ENCODE peak calls at places on chromosomes 7 and 10, in six cellular contexts. Y, M, J, Q, P and Z are unnamed samples.

GRCh38 chr7:18936265-18936664 is 181.2 kb downstream of the TWIST1 start:
- DNase-seq in Q (no peak), J (no peak), Y (no peak), M (peak; percentile 59), P (no peak), Z (no peak)

GRCh38 chr10:43310872-43311271 is 44.0 kb upstream of the RASGEF1A start:
- DNase-seq in J (no peak), Q (no peak), M (no peak), P (peak; percentile 43), Y (no peak), Z (no peak)

GRCh38 chr10:86187840-86188239 is 178.8 kb downstream of the GRID1 start:
- DNase-seq in J (no peak), Q (no peak), M (no peak), P (no peak), Y (no peak), Z (no peak)

GRCh38 chr10:124265776-124266467 is 152.8 kb downstream of the OAT start:
- DNase-seq in Y (no peak), P (no peak), Q (no peak), M (no peak), J (no peak), Z (no peak)

GRCh38 chr7:40133561-40134427 is 628 bp downstream of the MPLKIP start:
- DNase-seq in Y (peak; percentile 12), J (peak; percentile 67), Q (no peak), P (peak; percentile 15), M (peak; percentile 28), Z (peak; percentile 1)

GRCh38 chr10:16967866-16968721 is 150.9 kb upstream of the RSU1 start:
- DNase-seq in Y (peak; percentile 9), M (peak; percentile 81), P (peak; percentile 36), Q (peak; percentile 24), J (no peak), Z (peak; percentile 37)

GRCh38 chr7:79692015-79692414 is 238.5 kb upstream of the MAGI2 start:
- DNase-seq in M (peak; percentile 66), P (peak; percentile 97), Q (no peak), Y (peak; percentile 49), J (no peak), Z (no peak)

GRCh38 chr7:95540366-95540765 is 54.6 kb downstream of the ASB4 start:
- DNase-seq in Q (no peak), J (no peak), M (no peak), Y (no peak), P (no peak), Z (no peak)

GRCh38 chr10:113557389-113558321 is 4.8 kb downstream of the HABP2 start:
- DNase-seq in M (peak; percentile 8), J (peak; percentile 14), P (peak; percentile 61), Q (no peak), Y (no peak), Z (no peak)

GRCh38 chr10:129932182-129932581 is 31.9 kb downstream of the EBF3 start:
- DNase-seq in P (no peak), Q (no peak), M (no peak), Y (no peak), J (no peak), Z (no peak)

GRCh38 chr10:90418869-90419652 is 438.8 kb downstream of the HTR7 start:
- DNase-seq in M (peak; percentile 96), Y (peak; percentile 50), P (peak; percentile 95), Q (no peak), J (no peak), Z (no peak)

GRCh38 chr10:14798631-14799030 is 23.9 kb upstream of the FAM107B start:
- DNase-seq in Y (no peak), Q (no peak), P (no peak), M (no peak), J (no peak), Z (no peak)

GRCh38 chr10:45442670-45443069 is 68.7 kb downstream of the ALOX5 start:
- DNase-seq in J (peak; percentile 50), Q (no peak), Y (no peak), M (no peak), P (no peak), Z (no peak)

GRCh38 chr7:35605760-35606159 is 89.2 kb downstream of the HERPUD2 start:
- DNase-seq in P (peak; percentile 27), J (no peak), M (peak; percentile 72), Y (peak; percentile 26), Q (no peak), Z (no peak)

GRCh38 chr7:116802784-116803183 is 59.6 kb upstream of the CAPZA2 start:
- DNase-seq in P (peak; percentile 87), J (no peak), Q (peak; percentile 32), M (peak; percentile 84), Y (peak; percentile 41), Z (peak; percentile 4)

GRCh38 chr7:136845899-136846465 is 22.5 kb upstream of the CHRM2 start:
- DNase-seq in Y (no peak), M (peak; percentile 68), J (no peak), P (no peak), Q (no peak), Z (no peak)

GRCh38 chr10:130806426-130806825 is 505.1 kb downstream of the TCERG1L start:
- DNase-seq in Q (no peak), J (no peak), P (no peak), Y (no peak), M (no peak), Z (no peak)

GRCh38 chr7:30688718-30689221 is 6.5 kb upstream of the CRHR2 start:
- DNase-seq in J (peak; percentile 42), P (no peak), Y (no peak), Q (peak; percentile 14), M (no peak), Z (no peak)

GRCh38 chr10:129404091-129404490 is 63.0 kb upstream of the MGMT start:
- DNase-seq in Q (no peak), M (no peak), Y (no peak), P (no peak), J (no peak), Z (no peak)

DNA sequence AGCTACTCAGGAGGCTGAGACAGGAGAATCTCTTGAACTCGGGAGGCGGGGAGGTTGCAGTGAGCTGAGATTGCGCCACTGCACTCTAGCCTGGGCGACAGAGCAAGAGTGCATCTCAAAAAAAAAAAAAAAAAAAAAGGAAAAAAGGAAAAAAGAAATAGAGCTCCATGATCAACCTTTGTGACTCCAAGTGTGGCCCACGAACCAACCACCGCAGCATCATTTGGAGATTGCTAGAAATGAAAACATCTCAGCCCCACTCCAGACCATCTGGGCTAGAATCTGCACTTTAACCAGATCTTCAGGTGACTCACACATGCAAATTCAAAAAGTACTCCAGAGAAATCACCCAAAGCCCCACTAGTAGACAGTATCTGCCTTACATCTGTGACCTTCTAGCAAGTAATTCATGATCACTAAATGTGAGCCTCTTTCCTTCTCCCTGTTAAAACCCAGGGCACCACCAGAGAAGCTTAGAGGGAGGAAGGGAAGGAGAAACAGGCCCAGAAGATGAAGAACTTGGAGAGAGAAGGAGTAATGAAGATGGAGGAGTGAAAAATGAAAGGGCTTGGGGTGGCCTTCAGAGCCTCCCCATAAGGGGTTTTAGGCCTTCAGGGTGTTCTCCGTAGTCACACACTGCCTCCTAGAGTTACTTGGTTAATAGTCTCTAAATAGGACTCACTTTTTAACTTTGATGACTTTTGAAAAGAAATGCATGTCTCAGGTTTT is 94.1 kb downstream of the SLC37A3 start:
- DNase-seq in J (no peak), Y (no peak), Q (no peak), P (peak; percentile 35), M (peak; percentile 40), Z (no peak)
- TF ChIP-seq CTCF in J (no peak), Y (no peak), Q (peak; percentile 36), P (peak; percentile 29), M (no peak), Z (peak; percentile 47)

DNA sequence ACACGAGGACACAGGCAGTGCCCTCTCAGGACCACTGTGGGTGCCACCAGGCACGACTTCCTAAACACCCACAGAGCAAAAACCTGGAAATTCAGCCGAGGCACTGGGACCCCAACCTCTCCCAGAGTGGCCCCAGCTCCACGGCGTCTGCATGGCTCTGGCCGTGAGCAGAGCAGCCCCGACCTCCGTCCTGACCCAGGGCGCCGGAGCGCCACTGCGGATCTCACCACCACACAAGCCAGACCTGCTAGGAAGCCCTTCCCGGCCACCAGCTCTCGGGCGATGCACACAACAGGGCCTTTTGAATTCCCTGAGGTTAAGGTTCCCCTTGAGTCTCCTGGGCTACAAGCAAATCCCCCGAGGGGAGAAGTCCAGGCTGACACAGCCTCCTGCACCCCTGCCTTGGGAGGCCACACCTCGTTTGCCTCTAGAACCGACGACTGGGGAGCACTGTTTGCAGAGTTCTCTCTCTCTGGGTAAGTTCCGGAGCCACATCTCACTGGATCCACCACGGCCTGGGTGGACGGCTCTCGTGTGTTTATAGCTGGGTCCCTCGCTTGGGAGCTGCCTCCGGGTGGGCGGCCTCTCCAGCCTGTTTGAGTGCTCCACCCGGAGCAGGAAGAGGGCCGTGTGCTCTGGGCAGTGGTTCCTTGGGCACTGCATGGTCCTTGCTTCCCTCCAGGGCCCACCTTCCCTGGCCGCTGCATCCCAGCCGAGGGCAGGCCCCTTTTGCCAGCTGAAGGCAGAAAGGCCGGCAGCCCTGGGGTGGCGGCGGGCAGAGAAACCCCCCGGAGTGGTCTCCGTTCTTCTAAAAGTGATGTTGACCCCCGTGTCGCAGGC is 15.5 kb upstream of the PSMG3 start:
- DNase-seq in Q (no peak), J (no peak), M (no peak), P (no peak), Y (no peak), Z (no peak)
- TF ChIP-seq CTCF in Q (no peak), J (no peak), M (no peak), P (no peak), Y (no peak), Z (no peak)

GRCh38 chr7:19948160-19948559 is 174.7 kb upstream of the TMEM196 start:
- DNase-seq in P (no peak), Q (no peak), J (no peak), Y (no peak), M (no peak), Z (no peak)

GRCh38 chr7:19939746-19940145 is 166.3 kb upstream of the TMEM196 start:
- DNase-seq in J (no peak), M (peak; percentile 58), Y (peak; percentile 42), Q (no peak), P (peak; percentile 87), Z (no peak)

DNA sequence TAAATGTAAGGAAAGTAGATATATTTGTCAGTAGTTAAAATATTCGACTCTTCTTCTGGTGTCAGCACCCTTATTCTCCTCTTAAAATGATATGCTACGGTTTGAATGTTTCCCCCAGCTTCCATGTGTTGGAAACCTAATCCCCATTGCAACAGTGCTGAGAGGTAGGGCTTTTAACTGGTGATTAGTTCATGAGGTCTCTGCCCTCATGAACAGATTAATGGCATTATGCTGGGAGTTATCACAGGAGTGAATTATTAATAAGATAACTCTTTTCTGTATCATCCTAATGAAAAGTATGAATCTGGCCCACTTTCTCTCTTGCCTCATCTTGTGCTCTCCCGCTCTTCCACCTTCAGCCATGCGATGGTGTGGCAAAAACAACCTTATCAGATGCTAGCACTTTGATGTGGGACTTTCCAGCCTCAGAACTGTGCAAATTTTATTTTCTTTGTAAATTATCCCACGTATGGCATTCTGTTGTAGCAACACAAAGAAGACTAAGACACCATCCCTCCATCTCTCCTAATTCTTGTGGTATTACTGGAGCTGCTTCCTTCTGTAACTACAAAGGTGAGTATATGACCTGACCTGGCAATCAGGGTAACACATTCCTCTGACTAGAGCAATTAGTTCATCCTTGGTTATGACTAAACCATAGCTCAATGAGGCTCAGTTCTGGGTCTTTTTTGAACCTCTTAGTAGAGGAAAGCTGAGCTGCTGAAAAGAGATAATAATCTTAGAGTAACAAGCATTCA is 171.1 kb upstream of the TMEM196 start:
- DNase-seq in J (no peak), P (no peak), M (no peak), Q (no peak), Y (peak; percentile 13), Z (no peak)
- TF ChIP-seq CTCF in J (no peak), P (no peak), M (no peak), Q (no peak), Y (no peak), Z (no peak)

DNA sequence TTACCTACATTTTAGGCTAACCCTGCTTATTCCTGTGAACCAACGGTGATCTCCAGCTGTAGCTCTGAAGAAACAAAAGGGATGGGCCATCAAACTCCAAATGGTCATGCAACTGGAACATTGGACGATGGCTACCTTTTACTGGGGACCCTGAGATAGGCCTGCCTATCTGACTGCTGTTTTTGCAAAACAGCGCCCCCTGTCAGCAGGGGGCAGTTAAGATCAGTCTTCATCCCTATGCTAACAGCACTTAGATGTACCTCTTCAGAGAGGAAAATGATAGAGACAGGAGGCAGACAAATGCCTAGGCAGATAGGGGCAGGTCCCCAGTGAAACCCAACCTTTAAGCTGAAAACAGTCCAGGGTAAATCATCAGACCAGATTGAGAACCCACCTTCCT is 1085.4 kb upstream of the SORCS1 start:
- DNase-seq in J (peak; percentile 14), Y (no peak), P (no peak), Q (no peak), M (no peak), Z (no peak)
- TF ChIP-seq CTCF in J (no peak), Y (no peak), P (no peak), Q (no peak), M (no peak), Z (peak; percentile 27)